ENCODE peak calls at places on chromosomes 1 and 21, in five cellular contexts. U, H, G, Y and D are unnamed samples.
A peak's percentile ranks its signal among the peaks of the same experiment; 100 is the strongest.

GRCh38 chr1:33348676-33349080 is 27.8 kb upstream of the A3GALT2 start:
- DNase-seq in U (no peak), H (no peak), G (no peak), Y (no peak), D (peak; percentile 39)

GRCh38 chr1:163084330-163084729 is 15.2 kb downstream of the RGS4 start:
- DNase-seq in U (no peak), H (no peak), G (no peak), Y (no peak), D (no peak)

GRCh38 chr1:100566300-100566699 is 28.4 kb downstream of the GPR88 start:
- DNase-seq in U (no peak), H (no peak), G (no peak), Y (no peak), D (no peak)

GRCh38 chr1:4529579-4530445 is 124.6 kb upstream of the AJAP1 start:
- DNase-seq in U (no peak), H (no peak), G (no peak), Y (no peak), D (no peak)

GRCh38 chr1:161691846-161692245 is 15.2 kb upstream of the FCRLA start:
- DNase-seq in U (no peak), H (no peak), G (no peak), Y (no peak), D (no peak)

GRCh38 chr1:185534806-185535205 is 199.4 kb upstream of the HMCN1 start:
- DNase-seq in U (no peak), H (no peak), G (no peak), Y (no peak), D (no peak)

GRCh38 chr1:213387380-213388015 is 336.5 kb downstream of the RPS6KC1 start:
- DNase-seq in U (no peak), H (no peak), G (no peak), Y (no peak), D (no peak)

GRCh38 chr1:175826705-175827104 is 83.3 kb upstream of the TNR start:
- DNase-seq in U (no peak), H (no peak), G (no peak), Y (no peak), D (no peak)

GRCh38 chr1:58460469-58460868 is 86.1 kb downstream of the OMA1 start:
- DNase-seq in U (no peak), H (no peak), G (no peak), Y (no peak), D (peak; percentile 38)

GRCh38 chr1:156444407-156445001 is 56.1 kb downstream of the MEF2D start:
- DNase-seq in U (no peak), H (no peak), G (peak; percentile 48), Y (no peak), D (peak; percentile 77)
- TF ChIP-seq CTCF in U (no peak), H (peak; percentile 41), G (peak; percentile 47), Y (peak; percentile 44), D (peak; percentile 85)

DNA sequence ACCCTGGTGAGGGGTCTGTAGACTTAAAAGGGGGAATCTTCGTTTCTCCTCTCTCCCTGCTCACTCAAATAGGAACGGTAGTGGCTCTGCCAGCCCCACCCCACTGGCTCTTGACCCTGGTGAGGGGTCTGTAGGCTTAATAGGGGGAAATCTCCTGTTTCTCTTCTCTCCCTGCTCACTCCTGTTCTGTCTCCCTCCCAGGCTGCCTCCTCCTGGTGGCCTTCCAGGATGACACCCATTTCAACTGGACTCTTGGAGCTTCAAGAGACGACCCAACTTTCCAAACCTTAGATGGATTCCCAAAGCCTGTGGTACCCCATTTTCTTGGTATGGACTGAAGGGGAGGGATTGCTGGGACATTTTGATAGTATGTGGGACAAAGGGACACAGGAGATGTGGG is 1.4 kb upstream of the EPHB2 start:
- DNase-seq in U (no peak), H (no peak), G (no peak), Y (no peak), D (no peak)
- TF ChIP-seq CTCF in U (no peak), H (no peak), G (no peak), Y (no peak), D (no peak)

GRCh38 chr21:31198575-31198974 is 145.5 kb downstream of the TIAM1 start:
- DNase-seq in U (no peak), H (no peak), G (peak; percentile 34), Y (peak; percentile 38), D (no peak)
- TF ChIP-seq CTCF in U (no peak), H (peak; percentile 69), G (peak; percentile 38), Y (peak; percentile 43), D (peak; percentile 73)

GRCh38 chr21:36369064-36369685 is 16.0 kb upstream of the CHAF1B start:
- DNase-seq in U (no peak), H (no peak), G (no peak), Y (peak; percentile 29), D (no peak)
- TF ChIP-seq CTCF in U (no peak), H (no peak), G (no peak), Y (no peak), D (no peak)

GRCh38 chr1:5640845-5641244 is 351.4 kb downstream of the NPHP4 start:
- DNase-seq in U (no peak), H (no peak), G (no peak), Y (no peak), D (no peak)
- TF ChIP-seq CTCF in U (no peak), H (peak; percentile 13), G (no peak), Y (no peak), D (no peak)

DNA sequence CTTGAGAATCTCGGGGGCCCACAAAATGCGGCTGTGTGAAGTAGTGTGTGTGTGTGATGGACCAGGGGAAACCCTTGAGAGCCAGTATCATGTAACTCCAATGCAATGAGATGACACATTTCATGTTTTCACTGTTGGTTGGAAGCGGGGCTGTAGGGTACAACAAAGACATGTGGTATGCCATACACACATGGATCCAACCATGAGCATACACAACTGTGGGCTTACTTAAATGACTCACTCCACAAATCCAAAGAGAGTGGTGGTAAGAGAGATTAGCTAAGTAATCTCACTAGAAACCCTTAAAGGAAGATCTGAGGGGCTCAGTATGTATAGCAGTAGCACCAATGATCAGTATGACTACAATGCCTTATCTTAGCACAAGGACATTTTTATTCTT is 225.7 kb downstream of the SIPA1L2 start:
- DNase-seq in U (no peak), H (no peak), G (no peak), Y (no peak), D (no peak)
- TF ChIP-seq CTCF in U (no peak), H (no peak), G (no peak), Y (no peak), D (no peak)